ENCODE peak calls at places on chromosomes 11 and 22, in four cellular contexts. One of them, this sample, is unnamed.

GRCh38 chr22:36946436-36947158 is 33.2 kb downstream of the CSF2RB start:
- DNase-seq in SK-N-SH: no peak
- DNase-seq in WTC11: no peak
- DNase-seq in H1: no peak
- DNase-seq in this sample: no peak

GRCh38 chr11:72519220-72519881 is 85.0 kb upstream of the CLPB start:
- DNase-seq in WTC11: no peak
- DNase-seq in SK-N-SH: peak; percentile 39
- DNase-seq in H1: no peak
- DNase-seq in this sample: no peak

GRCh38 chr22:17213976-17214375 is 5.3 kb downstream of the ADA2 start:
- DNase-seq in SK-N-SH: no peak
- DNase-seq in H1: no peak
- DNase-seq in WTC11: peak; percentile 72
- DNase-seq in this sample: peak; percentile 59

GRCh38 chr22:30823015-30823370 is 128.3 kb downstream of the OSBP2 start:
- DNase-seq in WTC11: peak; percentile 59
- DNase-seq in SK-N-SH: peak; percentile 74
- DNase-seq in H1: no peak
- DNase-seq in this sample: peak; percentile 25

GRCh38 chr11:57873196-57873911 is 111.8 kb downstream of the CTNND1 start:
- DNase-seq in SK-N-SH: no peak
- DNase-seq in H1: no peak
- DNase-seq in WTC11: no peak
- DNase-seq in this sample: no peak

GRCh38 chr11:128310676-128311445 is 276.5 kb downstream of the ETS1 start:
- DNase-seq in SK-N-SH: no peak
- DNase-seq in H1: no peak
- DNase-seq in WTC11: no peak
- DNase-seq in this sample: no peak

GRCh38 chr11:88402784-88403183 is 65.2 kb upstream of the CTSC start:
- DNase-seq in WTC11: no peak
- DNase-seq in SK-N-SH: no peak
- DNase-seq in H1: no peak
- DNase-seq in this sample: no peak

GRCh38 chr11:99281331-99281730 is 260.6 kb downstream of the CNTN5 start:
- DNase-seq in WTC11: no peak
- DNase-seq in H1: no peak
- DNase-seq in SK-N-SH: no peak
- DNase-seq in this sample: no peak

GRCh38 chr11:119518746-119519382 is 95.9 kb upstream of the THY1 start:
- DNase-seq in WTC11: peak; percentile 77
- DNase-seq in H1: peak; percentile 25
- DNase-seq in SK-N-SH: no peak
- DNase-seq in this sample: peak; percentile 72

GRCh38 chr11:118988280-118988679 is 9.7 kb upstream of the CENATAC start:
- DNase-seq in WTC11: no peak
- DNase-seq in H1: no peak
- DNase-seq in SK-N-SH: no peak
- DNase-seq in this sample: no peak

GRCh38 chr11:6608726-6609501 is 3.1 kb downstream of the TAF10 start:
- DNase-seq in H1: no peak
- DNase-seq in SK-N-SH: no peak
- DNase-seq in WTC11: no peak
- DNase-seq in this sample: no peak

GRCh38 chr11:67240575-67241389 is 25.5 kb upstream of the GRK2 start:
- DNase-seq in SK-N-SH: peak; percentile 58
- DNase-seq in WTC11: no peak
- DNase-seq in H1: no peak
- DNase-seq in this sample: peak; percentile 59

GRCh38 chr22:50641696-50642607 is 14.0 kb upstream of the ARSA start:
- DNase-seq in H1: peak; percentile 75
- DNase-seq in WTC11: peak; percentile 77
- DNase-seq in SK-N-SH: no peak
- DNase-seq in this sample: no peak
- TF ChIP-seq TEAD4 in H1: peak; percentile 66
- TF ChIP-seq TEAD4 in WTC11: no peak
- TF ChIP-seq TEAD4 in SK-N-SH: no peak
- TF ChIP-seq TEAD4 in this sample: no peak

GRCh38 chr11:36600155-36600554 is 2.1 kb upstream of the RAG2 start:
- DNase-seq in SK-N-SH: no peak
- DNase-seq in H1: no peak
- DNase-seq in WTC11: no peak
- DNase-seq in this sample: no peak
- TF ChIP-seq TEAD4 in SK-N-SH: no peak
- TF ChIP-seq TEAD4 in H1: no peak
- TF ChIP-seq TEAD4 in WTC11: no peak
- TF ChIP-seq TEAD4 in this sample: no peak

GRCh38 chr11:121460941-121461514 is 8.3 kb upstream of the SORL1-AS1 start:
- DNase-seq in H1: no peak
- DNase-seq in WTC11: no peak
- DNase-seq in SK-N-SH: no peak
- DNase-seq in this sample: no peak
- TF ChIP-seq TEAD4 in H1: no peak
- TF ChIP-seq TEAD4 in WTC11: no peak
- TF ChIP-seq TEAD4 in SK-N-SH: no peak
- TF ChIP-seq TEAD4 in this sample: no peak

GRCh38 chr11:14359573-14360031 is 619 bp upstream of the RRAS2 start:
- DNase-seq in H1: no peak
- DNase-seq in WTC11: no peak
- DNase-seq in SK-N-SH: no peak
- DNase-seq in this sample: no peak

GRCh38 chr11:14360976-14361375 is 2.0 kb upstream of the RRAS2 start:
- DNase-seq in WTC11: no peak
- DNase-seq in SK-N-SH: no peak
- DNase-seq in H1: no peak
- DNase-seq in this sample: no peak

GRCh38 chr11:14358729-14359439 is at the start of gene RRAS2:
- DNase-seq in SK-N-SH: peak; percentile 92
- DNase-seq in WTC11: peak; percentile 85
- DNase-seq in H1: no peak
- DNase-seq in this sample: peak; percentile 85

GRCh38 chr11:14356342-14356741 is 2.6 kb downstream of the RRAS2 start:
- DNase-seq in H1: no peak
- DNase-seq in SK-N-SH: no peak
- DNase-seq in WTC11: no peak
- DNase-seq in this sample: no peak

GRCh38 chr11:14357843-14358728 is 897 bp downstream of the RRAS2 start:
- DNase-seq in WTC11: peak; percentile 80
- DNase-seq in SK-N-SH: peak; percentile 83
- DNase-seq in H1: no peak
- DNase-seq in this sample: peak; percentile 62
- TF ChIP-seq TEAD4 in WTC11: peak; percentile 10
- TF ChIP-seq TEAD4 in SK-N-SH: peak; percentile 8
- TF ChIP-seq TEAD4 in H1: peak; percentile 73
- TF ChIP-seq TEAD4 in this sample: no peak

DNA sequence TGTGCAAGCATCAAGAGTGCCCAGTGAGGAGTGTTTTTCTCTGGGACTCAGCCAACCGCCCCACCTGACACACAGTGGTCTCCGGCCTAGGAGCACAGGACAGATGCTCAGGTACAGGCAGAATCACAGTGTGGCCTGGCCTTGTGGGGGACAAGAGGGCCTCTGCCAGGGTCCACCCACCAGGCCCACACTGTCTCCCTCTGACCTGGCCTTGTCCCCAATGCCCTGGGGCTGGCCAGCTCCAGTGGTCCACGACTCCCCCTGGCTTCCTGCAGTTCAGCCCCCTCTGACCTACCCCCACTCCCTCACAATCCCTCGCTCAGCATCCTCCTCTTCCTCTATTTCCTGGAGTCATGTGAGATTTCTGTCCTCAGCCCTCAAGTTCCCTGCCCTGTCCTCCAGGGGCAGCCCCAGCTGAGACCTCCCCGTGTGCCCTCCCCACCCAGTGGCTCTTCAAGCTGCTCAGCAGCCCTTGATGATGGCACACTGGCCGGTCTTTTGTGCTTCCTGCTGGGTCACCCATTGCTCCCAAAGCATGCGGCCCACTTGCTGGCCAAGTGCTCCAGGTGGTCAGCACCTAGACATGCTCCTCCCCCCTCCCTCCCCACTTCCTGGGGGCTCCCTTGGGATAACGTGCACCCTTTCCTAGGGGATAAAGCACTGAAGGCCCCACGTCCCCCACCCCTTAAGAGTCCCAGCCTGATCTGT is 1.7 kb downstream of the TSSK2 start:
- DNase-seq in WTC11: no peak
- DNase-seq in H1: no peak
- DNase-seq in SK-N-SH: no peak
- DNase-seq in this sample: no peak
- TF ChIP-seq TEAD4 in WTC11: no peak
- TF ChIP-seq TEAD4 in H1: no peak
- TF ChIP-seq TEAD4 in SK-N-SH: no peak
- TF ChIP-seq TEAD4 in this sample: no peak

GRCh38 chr11:65415499-65416340 is 6.9 kb upstream of the NEAT1 start:
- DNase-seq in WTC11: no peak
- DNase-seq in H1: no peak
- DNase-seq in SK-N-SH: peak; percentile 37
- DNase-seq in this sample: no peak
- TF ChIP-seq TEAD4 in WTC11: no peak
- TF ChIP-seq TEAD4 in H1: no peak
- TF ChIP-seq TEAD4 in SK-N-SH: no peak
- TF ChIP-seq TEAD4 in this sample: no peak

This sample was measured in K562.